ENCODE peak calls at places on chromosomes 1 and 21, in six cellular contexts. One of them, this sample, is unnamed.

GRCh38 chr1:164576311-164577271 is 17.6 kb downstream of the PBX1 start:
- DNase-seq in natural killer cell treated with Interleukin-12 subunit alpha and Interleukin-12 subunit beta and Interleukin-15 and Interleukin-18, amount 100 ng/mL, for 72 hours: no peak
- DNase-seq in GM12864: no peak
- DNase-seq in activated CD8-positive, alpha-beta T cell treated with anti-CD3 and anti-CD28 coated beads, Interleukin-2, amount 10 ng/mL, durations not matched to agents 7 days and 5 days: no peak
- DNase-seq in HEK293T: no peak
- DNase-seq in stimulated activated effector memory CD8-positive, alpha-beta T cell treated with anti-CD3 and anti-CD28 coated beads, Interleukin-12 subunit alpha, Interleukin-12 subunit beta, amount 100 ng/mL, for 72 hours: no peak
- DNase-seq in this sample: no peak

GRCh38 chr1:226679853-226680516 is 59.1 kb downstream of the ITPKB start:
- DNase-seq in natural killer cell treated with Interleukin-12 subunit alpha and Interleukin-12 subunit beta and Interleukin-15 and Interleukin-18, amount 100 ng/mL, for 72 hours: peak
- DNase-seq in GM12864: no peak
- DNase-seq in activated CD8-positive, alpha-beta T cell treated with anti-CD3 and anti-CD28 coated beads, Interleukin-2, amount 10 ng/mL, durations not matched to agents 7 days and 5 days: peak
- DNase-seq in HEK293T: peak
- DNase-seq in stimulated activated effector memory CD8-positive, alpha-beta T cell treated with anti-CD3 and anti-CD28 coated beads, Interleukin-12 subunit alpha, Interleukin-12 subunit beta, amount 100 ng/mL, for 72 hours: peak
- DNase-seq in this sample: peak

GRCh38 chr1:179091691-179092165 is 9.9 kb downstream of the TOR3A start:
- DNase-seq in natural killer cell treated with Interleukin-12 subunit alpha and Interleukin-12 subunit beta and Interleukin-15 and Interleukin-18, amount 100 ng/mL, for 72 hours: no peak
- DNase-seq in GM12864: no peak
- DNase-seq in activated CD8-positive, alpha-beta T cell treated with anti-CD3 and anti-CD28 coated beads, Interleukin-2, amount 10 ng/mL, durations not matched to agents 7 days and 5 days: no peak
- DNase-seq in HEK293T: no peak
- DNase-seq in stimulated activated effector memory CD8-positive, alpha-beta T cell treated with anti-CD3 and anti-CD28 coated beads, Interleukin-12 subunit alpha, Interleukin-12 subunit beta, amount 100 ng/mL, for 72 hours: no peak
- DNase-seq in this sample: peak

GRCh38 chr1:220815409-220815808 is 28.7 kb downstream of the MTARC1 start:
- DNase-seq in natural killer cell treated with Interleukin-12 subunit alpha and Interleukin-12 subunit beta and Interleukin-15 and Interleukin-18, amount 100 ng/mL, for 72 hours: no peak
- DNase-seq in GM12864: no peak
- DNase-seq in activated CD8-positive, alpha-beta T cell treated with anti-CD3 and anti-CD28 coated beads, Interleukin-2, amount 10 ng/mL, durations not matched to agents 7 days and 5 days: no peak
- DNase-seq in HEK293T: no peak
- DNase-seq in stimulated activated effector memory CD8-positive, alpha-beta T cell treated with anti-CD3 and anti-CD28 coated beads, Interleukin-12 subunit alpha, Interleukin-12 subunit beta, amount 100 ng/mL, for 72 hours: no peak
- DNase-seq in this sample: no peak

GRCh38 chr21:27036736-27037301 is 69.9 kb upstream of the ADAMTS5 start:
- DNase-seq in natural killer cell treated with Interleukin-12 subunit alpha and Interleukin-12 subunit beta and Interleukin-15 and Interleukin-18, amount 100 ng/mL, for 72 hours: no peak
- DNase-seq in GM12864: no peak
- DNase-seq in activated CD8-positive, alpha-beta T cell treated with anti-CD3 and anti-CD28 coated beads, Interleukin-2, amount 10 ng/mL, durations not matched to agents 7 days and 5 days: no peak
- DNase-seq in HEK293T: no peak
- DNase-seq in stimulated activated effector memory CD8-positive, alpha-beta T cell treated with anti-CD3 and anti-CD28 coated beads, Interleukin-12 subunit alpha, Interleukin-12 subunit beta, amount 100 ng/mL, for 72 hours: no peak
- DNase-seq in this sample: no peak

GRCh38 chr1:235411489-235412486 is 44.6 kb downstream of the TBCE start:
- DNase-seq in natural killer cell treated with Interleukin-12 subunit alpha and Interleukin-12 subunit beta and Interleukin-15 and Interleukin-18, amount 100 ng/mL, for 72 hours: no peak
- DNase-seq in GM12864: no peak
- DNase-seq in activated CD8-positive, alpha-beta T cell treated with anti-CD3 and anti-CD28 coated beads, Interleukin-2, amount 10 ng/mL, durations not matched to agents 7 days and 5 days: no peak
- DNase-seq in HEK293T: no peak
- DNase-seq in stimulated activated effector memory CD8-positive, alpha-beta T cell treated with anti-CD3 and anti-CD28 coated beads, Interleukin-12 subunit alpha, Interleukin-12 subunit beta, amount 100 ng/mL, for 72 hours: no peak
- DNase-seq in this sample: no peak

GRCh38 chr1:34500451-34500850 is 254.4 kb upstream of the GJB5 start:
- DNase-seq in natural killer cell treated with Interleukin-12 subunit alpha and Interleukin-12 subunit beta and Interleukin-15 and Interleukin-18, amount 100 ng/mL, for 72 hours: no peak
- DNase-seq in GM12864: no peak
- DNase-seq in activated CD8-positive, alpha-beta T cell treated with anti-CD3 and anti-CD28 coated beads, Interleukin-2, amount 10 ng/mL, durations not matched to agents 7 days and 5 days: peak
- DNase-seq in HEK293T: peak
- DNase-seq in stimulated activated effector memory CD8-positive, alpha-beta T cell treated with anti-CD3 and anti-CD28 coated beads, Interleukin-12 subunit alpha, Interleukin-12 subunit beta, amount 100 ng/mL, for 72 hours: no peak
- DNase-seq in this sample: peak

GRCh38 chr1:83960669-83961277 is 38.2 kb downstream of the TTLL7 start:
- DNase-seq in natural killer cell treated with Interleukin-12 subunit alpha and Interleukin-12 subunit beta and Interleukin-15 and Interleukin-18, amount 100 ng/mL, for 72 hours: no peak
- DNase-seq in GM12864: no peak
- DNase-seq in activated CD8-positive, alpha-beta T cell treated with anti-CD3 and anti-CD28 coated beads, Interleukin-2, amount 10 ng/mL, durations not matched to agents 7 days and 5 days: no peak
- DNase-seq in HEK293T: no peak
- DNase-seq in stimulated activated effector memory CD8-positive, alpha-beta T cell treated with anti-CD3 and anti-CD28 coated beads, Interleukin-12 subunit alpha, Interleukin-12 subunit beta, amount 100 ng/mL, for 72 hours: no peak
- DNase-seq in this sample: no peak

GRCh38 chr21:42164818-42165217 is 54.1 kb upstream of the ABCG1 start:
- DNase-seq in natural killer cell treated with Interleukin-12 subunit alpha and Interleukin-12 subunit beta and Interleukin-15 and Interleukin-18, amount 100 ng/mL, for 72 hours: no peak
- DNase-seq in GM12864: no peak
- DNase-seq in activated CD8-positive, alpha-beta T cell treated with anti-CD3 and anti-CD28 coated beads, Interleukin-2, amount 10 ng/mL, durations not matched to agents 7 days and 5 days: no peak
- DNase-seq in HEK293T: no peak
- DNase-seq in stimulated activated effector memory CD8-positive, alpha-beta T cell treated with anti-CD3 and anti-CD28 coated beads, Interleukin-12 subunit alpha, Interleukin-12 subunit beta, amount 100 ng/mL, for 72 hours: no peak
- DNase-seq in this sample: no peak

GRCh38 chr21:46124926-46125845 is 27.3 kb downstream of the COL6A2 start:
- DNase-seq in natural killer cell treated with Interleukin-12 subunit alpha and Interleukin-12 subunit beta and Interleukin-15 and Interleukin-18, amount 100 ng/mL, for 72 hours: peak
- DNase-seq in GM12864: no peak
- DNase-seq in activated CD8-positive, alpha-beta T cell treated with anti-CD3 and anti-CD28 coated beads, Interleukin-2, amount 10 ng/mL, durations not matched to agents 7 days and 5 days: no peak
- DNase-seq in HEK293T: no peak
- DNase-seq in stimulated activated effector memory CD8-positive, alpha-beta T cell treated with anti-CD3 and anti-CD28 coated beads, Interleukin-12 subunit alpha, Interleukin-12 subunit beta, amount 100 ng/mL, for 72 hours: no peak
- DNase-seq in this sample: no peak

GRCh38 chr1:11229178-11229577 is 33.2 kb downstream of the MTOR start:
- DNase-seq in natural killer cell treated with Interleukin-12 subunit alpha and Interleukin-12 subunit beta and Interleukin-15 and Interleukin-18, amount 100 ng/mL, for 72 hours: no peak
- DNase-seq in GM12864: no peak
- DNase-seq in activated CD8-positive, alpha-beta T cell treated with anti-CD3 and anti-CD28 coated beads, Interleukin-2, amount 10 ng/mL, durations not matched to agents 7 days and 5 days: no peak
- DNase-seq in HEK293T: no peak
- DNase-seq in stimulated activated effector memory CD8-positive, alpha-beta T cell treated with anti-CD3 and anti-CD28 coated beads, Interleukin-12 subunit alpha, Interleukin-12 subunit beta, amount 100 ng/mL, for 72 hours: no peak
- DNase-seq in this sample: no peak